ENCODE peak calls at places on chromosome 6, in seven cellular contexts. One of them, this sample, is unnamed.

GRCh38 chr6:5435449-5435848 is 174.1 kb downstream of the FARS2 start:
- DNase-seq in OCI-LY7: no peak
- DNase-seq in COR-L47: no peak
- DNase-seq in AML-193: no peak
- DNase-seq in AG10803: peak
- DNase-seq in NCI-H460: no peak
- DNase-seq in GM13976: no peak
- DNase-seq in this sample: no peak

GRCh38 chr6:16482702-16483314 is 244.4 kb downstream of the GMPR start:
- DNase-seq in AML-193: no peak
- DNase-seq in NCI-H460: no peak
- DNase-seq in COR-L47: no peak
- DNase-seq in GM13976: no peak
- DNase-seq in AG10803: no peak
- DNase-seq in OCI-LY7: no peak
- DNase-seq in this sample: no peak

GRCh38 chr6:118187568-118188164 is 280.6 kb downstream of the SLC35F1 start:
- DNase-seq in AG10803: peak
- DNase-seq in NCI-H460: no peak
- DNase-seq in GM13976: no peak
- DNase-seq in COR-L47: no peak
- DNase-seq in AML-193: no peak
- DNase-seq in OCI-LY7: no peak
- DNase-seq in this sample: no peak

GRCh38 chr6:26251354-26252081 is 113.5 kb upstream of the BTN3A2 start:
- DNase-seq in COR-L47: peak
- DNase-seq in AG10803: peak
- DNase-seq in GM13976: peak
- DNase-seq in OCI-LY7: no peak
- DNase-seq in AML-193: no peak
- DNase-seq in NCI-H460: peak
- DNase-seq in this sample: peak

GRCh38 chr6:3159805-3160781 is 2.7 kb upstream of the TUBB2A start:
- DNase-seq in AML-193: no peak
- DNase-seq in AG10803: no peak
- DNase-seq in GM13976: no peak
- DNase-seq in OCI-LY7: peak
- DNase-seq in NCI-H460: peak
- DNase-seq in COR-L47: peak
- DNase-seq in this sample: no peak

GRCh38 chr6:31094389-31094881 is 17.9 kb downstream of the C6orf15 start:
- DNase-seq in AML-193: peak
- DNase-seq in NCI-H460: no peak
- DNase-seq in OCI-LY7: peak
- DNase-seq in COR-L47: peak
- DNase-seq in GM13976: no peak
- DNase-seq in AG10803: peak
- DNase-seq in this sample: no peak

GRCh38 chr6:169162249-169162967 is 91.2 kb downstream of the THBS2 start:
- DNase-seq in AML-193: no peak
- DNase-seq in NCI-H460: no peak
- DNase-seq in AG10803: no peak
- DNase-seq in COR-L47: no peak
- DNase-seq in OCI-LY7: no peak
- DNase-seq in GM13976: no peak
- DNase-seq in this sample: no peak

GRCh38 chr6:112085666-112086065 is 1.6 kb downstream of the TUBE1 start:
- DNase-seq in AG10803: no peak
- DNase-seq in NCI-H460: no peak
- DNase-seq in AML-193: no peak
- DNase-seq in GM13976: no peak
- DNase-seq in OCI-LY7: no peak
- DNase-seq in COR-L47: no peak
- DNase-seq in this sample: no peak

GRCh38 chr6:82067021-82067420 is 180.5 kb downstream of the IBTK start:
- DNase-seq in GM13976: peak
- DNase-seq in COR-L47: no peak
- DNase-seq in NCI-H460: no peak
- DNase-seq in AML-193: no peak
- DNase-seq in OCI-LY7: no peak
- DNase-seq in AG10803: peak
- DNase-seq in this sample: no peak

GRCh38 chr6:114339706-114340105 is 3.1 kb downstream of the HS3ST5 start:
- DNase-seq in AML-193: no peak
- DNase-seq in NCI-H460: no peak
- DNase-seq in OCI-LY7: no peak
- DNase-seq in GM13976: no peak
- DNase-seq in COR-L47: no peak
- DNase-seq in AG10803: no peak
- DNase-seq in this sample: no peak

This sample was measured in T1000.